ENCODE peak calls at places on chromosomes 5 and 9, in ten cellular contexts. F, W, O, P, S, E, R, Q, X and U are unnamed samples.

GRCh38 chr9:22244141-22245011 is 202.2 kb upstream of the DMRTA1 start:
- DNase-seq in R (peak), Q (peak), E (peak), S (peak), P (no peak), F (peak), O (peak), X (peak), W (no peak), U (no peak)

GRCh38 chr9:23663946-23664345 is 162.1 kb downstream of the ELAVL2 start:
- DNase-seq in E (no peak), S (no peak), X (no peak), R (no peak), W (no peak), O (no peak), P (no peak), F (no peak), Q (no peak), U (no peak)

GRCh38 chr5:101976933-101977332 is 319.2 kb downstream of the SLCO4C1 start:
- DNase-seq in S (no peak), P (no peak), R (no peak), O (no peak), F (no peak), Q (no peak), E (no peak), X (no peak), W (no peak), U (no peak)

GRCh38 chr5:111173476-111173875 is 50.7 kb upstream of the CAMK4 start:
- DNase-seq in Q (no peak), X (no peak), P (no peak), S (no peak), F (no peak), E (no peak), R (no peak), W (no peak), O (no peak), U (no peak)

GRCh38 chr9:124941689-124942561 is 1.0 kb upstream of the GOLGA1 start:
- DNase-seq in X (peak), E (peak), O (peak), W (no peak), R (peak), F (peak), S (peak), Q (peak), P (peak), U (no peak)

GRCh38 chr5:94849324-94849723 is 230.9 kb downstream of the SLF1 start:
- DNase-seq in P (no peak), W (no peak), Q (peak), R (peak), S (no peak), O (no peak), E (no peak), F (no peak), X (no peak), U (no peak)

GRCh38 chr9:87516222-87516930 is 18.7 kb downstream of the DAPK1 start:
- DNase-seq in O (peak), R (no peak), W (no peak), E (no peak), P (peak), S (peak), F (peak), Q (no peak), X (peak), U (no peak)

GRCh38 chr5:150214289-150214688 is 24.4 kb downstream of the SLC6A7 start:
- DNase-seq in E (no peak), P (no peak), O (no peak), W (no peak), X (peak), R (no peak), Q (peak), S (no peak), F (no peak), U (no peak)

GRCh38 chr9:87651431-87651830 is 74.5 kb upstream of the CTSL start:
- DNase-seq in P (no peak), Q (no peak), R (no peak), X (no peak), O (no peak), S (no peak), W (no peak), F (no peak), E (no peak), U (no peak)

GRCh38 chr9:132006657-132007370 is 72.9 kb downstream of the MED27 start:
- DNase-seq in W (no peak), O (no peak), X (peak), S (no peak), P (no peak), R (no peak), Q (peak), F (no peak), E (no peak), U (peak)

GRCh38 chr9:75907329-75907728 is 16.9 kb downstream of the PCSK5 start:
- DNase-seq in X (no peak), Q (no peak), E (no peak), P (no peak), S (no peak), R (no peak), W (no peak), F (no peak), O (peak), U (no peak)

GRCh38 chr9:131116281-131117101 is 8.9 kb upstream of the NUP214 start:
- DNase-seq in X (no peak), E (no peak), P (no peak), R (no peak), O (no peak), Q (no peak), S (no peak), W (no peak), F (no peak), U (no peak)

GRCh38 chr9:136757751-136758140 is 297 bp downstream of the LCN8 start:
- DNase-seq in R (no peak), O (no peak), Q (no peak), X (no peak), W (no peak), S (no peak), P (no peak), F (no peak), E (no peak), U (no peak)

GRCh38 chr9:38309324-38310195 is 82.9 kb upstream of the ALDH1B1 start:
- DNase-seq in S (no peak), F (no peak), O (no peak), P (no peak), Q (peak), R (peak), X (no peak), W (no peak), E (no peak), U (no peak)

GRCh38 chr9:99681113-99681512 is 140.6 kb upstream of the NR4A3 start:
- DNase-seq in R (no peak), F (no peak), P (no peak), S (no peak), O (no peak), Q (no peak), E (no peak), W (no peak), X (no peak), U (no peak)

GRCh38 chr9:98404157-98404695 is 148.8 kb upstream of the TBC1D2 start:
- DNase-seq in F (no peak), X (no peak), Q (no peak), E (no peak), O (no peak), R (no peak), P (no peak), S (no peak), W (no peak), U (no peak)

GRCh38 chr9:36407122-36407723 is 7.2 kb upstream of the RNF38 start:
- DNase-seq in R (peak), S (peak), F (peak), O (peak), E (peak), W (no peak), P (peak), Q (peak), X (peak), U (peak)

GRCh38 chr5:127312131-127312530 is 21.5 kb downstream of the MEGF10 start:
- DNase-seq in X (no peak), S (no peak), E (no peak), F (no peak), O (no peak), P (no peak), Q (no peak), W (no peak), R (no peak), U (no peak)

GRCh38 chr5:27241564-27242257 is 203.3 kb upstream of the CDH9 start:
- DNase-seq in Q (no peak), F (no peak), O (no peak), R (no peak), W (peak), X (peak), S (no peak), P (no peak), E (peak), U (no peak)

GRCh38 chr5:151825445-151825844 is 53.7 kb downstream of the G3BP1 start:
- DNase-seq in Q (peak), W (peak), E (peak), F (peak), S (peak), X (peak), P (peak), O (peak), R (peak), U (peak)

GRCh38 chr5:34858798-34859197 is 19.8 kb downstream of the TTC23L start:
- DNase-seq in P (no peak), E (no peak), F (no peak), X (peak), O (no peak), R (no peak), Q (no peak), W (no peak), S (no peak), U (no peak)

GRCh38 chr5:151288180-151288579 is 15.4 kb downstream of the SLC36A3 start:
- DNase-seq in R (no peak), F (no peak), O (no peak), S (no peak), Q (peak), E (peak), X (no peak), W (no peak), P (no peak), U (no peak)

GRCh38 chr9:21801683-21802417 is 586 bp upstream of the MTAP start:
- DNase-seq in E (peak), Q (peak), X (peak), P (peak), W (peak), S (peak), O (peak), R (peak), F (peak), U (no peak)

GRCh38 chr5:168752416-168753190 is 173.4 kb upstream of the PANK3 start:
- DNase-seq in O (no peak), E (no peak), W (no peak), Q (no peak), X (no peak), F (no peak), S (no peak), R (no peak), P (no peak), U (no peak)
- H3K4me3 ChIP-seq in O (no peak), E (no peak), W (no peak), Q (no peak), X (no peak), F (no peak), S (no peak), R (no peak), P (no peak), U (no peak)

GRCh38 chr5:6950872-6951271 is 237.6 kb downstream of the TENT4A start:
- DNase-seq in S (no peak), W (no peak), X (no peak), F (no peak), P (no peak), R (no peak), O (no peak), E (no peak), Q (peak), U (no peak)
- TF ChIP-seq CTCF in S (no peak), W (no peak), X (no peak), F (no peak), P (no peak), R (no peak), O (no peak), E (no peak), Q (peak), U (no peak)

GRCh38 chr9:107387401-107387800 is 102.2 kb downstream of the KLF4 start:
- DNase-seq in X (no peak), W (no peak), S (peak), Q (no peak), E (no peak), O (peak), F (no peak), P (no peak), R (no peak), U (no peak)
- H3K4me3 ChIP-seq in X (no peak), W (no peak), S (no peak), Q (no peak), E (no peak), O (no peak), F (no peak), P (no peak), R (no peak), U (no peak)

DNA sequence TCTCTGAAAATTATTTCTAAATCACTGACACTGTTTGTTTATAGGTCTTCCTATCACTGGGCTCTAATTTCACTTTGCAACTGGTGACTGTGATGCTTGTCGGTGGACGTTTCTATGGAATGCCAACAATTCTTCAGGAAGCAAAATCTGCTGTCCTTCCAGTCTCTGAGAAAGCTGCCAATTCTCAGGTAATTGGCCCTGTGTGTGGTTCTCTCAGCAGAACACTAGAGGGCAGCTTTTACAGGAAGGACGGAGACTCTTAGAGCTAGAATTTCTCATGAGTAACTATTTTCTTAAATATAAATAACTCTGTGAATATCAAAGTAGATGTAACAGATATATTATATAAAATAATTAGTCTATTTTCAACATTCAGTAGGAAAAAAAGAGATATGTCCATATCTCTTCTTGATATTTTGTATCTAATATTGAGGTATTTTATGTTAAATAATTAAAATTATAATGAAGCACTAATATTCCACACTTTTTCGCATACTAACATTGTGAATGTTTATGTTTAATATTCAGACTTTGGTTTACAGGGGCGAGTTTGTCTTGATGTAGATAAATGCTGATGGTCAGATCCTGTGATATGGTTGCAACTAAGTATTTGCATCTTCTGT is 244.2 kb downstream of the ADGRV1 start:
- DNase-seq in X (peak), F (no peak), P (no peak), S (peak), O (peak), E (peak), R (peak), Q (peak), W (no peak), U (no peak)
- TF ChIP-seq CTCF in X (peak), F (no peak), P (peak), S (peak), O (peak), E (peak), R (peak), Q (peak), W (peak), U (peak)

GRCh38 chr9:93129286-93129685 is 4.8 kb downstream of the NINJ1 start:
- DNase-seq in X (peak), W (no peak), E (no peak), P (no peak), S (peak), F (no peak), O (peak), Q (no peak), R (no peak), U (no peak)
- H3K4me3 ChIP-seq in X (no peak), W (no peak), E (no peak), P (no peak), S (no peak), F (no peak), O (no peak), Q (no peak), R (no peak), U (no peak)

GRCh38 chr5:8842906-8843590 is 702.8 kb downstream of the SEMA5A start:
- DNase-seq in W (no peak), R (peak), P (no peak), O (no peak), S (no peak), X (peak), Q (no peak), F (no peak), E (peak), U (no peak)
- TF ChIP-seq CTCF in W (peak), R (peak), P (no peak), O (no peak), S (no peak), X (peak), Q (peak), F (no peak), E (peak), U (no peak)

DNA sequence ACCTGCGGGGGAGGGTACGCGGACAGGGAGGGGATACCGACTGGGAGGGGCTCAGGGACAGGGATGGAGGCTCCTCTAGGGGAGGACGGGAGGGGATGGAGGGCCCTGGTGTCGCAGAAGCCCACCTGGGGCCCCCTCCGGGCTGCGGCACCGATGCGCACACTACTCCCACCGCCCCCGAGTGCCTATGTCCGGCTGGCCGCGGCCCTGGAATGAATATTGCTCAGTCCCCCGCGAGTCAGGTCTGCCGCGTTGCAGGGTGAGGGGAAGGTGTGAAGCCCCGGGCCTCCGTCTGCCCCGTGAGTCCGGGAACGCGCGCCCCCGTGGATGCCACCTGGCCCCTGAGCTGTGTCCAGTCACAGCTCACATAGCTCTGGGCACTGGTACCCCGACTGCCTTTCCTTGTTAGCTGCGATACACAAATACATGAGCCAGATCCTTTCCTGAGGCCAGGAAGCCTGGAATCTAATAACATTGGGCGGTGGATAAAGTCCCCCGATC is 44.5 kb upstream of the PRSS3 start:
- DNase-seq in Q (peak), F (no peak), E (no peak), S (no peak), P (no peak), W (no peak), O (peak), R (no peak), X (no peak), U (no peak)
- H3K4me3 ChIP-seq in Q (peak), F (peak), E (peak), S (no peak), P (no peak), W (peak), O (peak), R (no peak), X (peak), U (no peak)

GRCh38 chr9:93303806-93304573 is 120.1 kb downstream of the WNK2 start:
- DNase-seq in X (no peak), F (peak), Q (no peak), O (no peak), E (no peak), S (peak), R (no peak), P (no peak), W (no peak), U (no peak)

GRCh38 chr9:93303258-93303771 is 119.4 kb downstream of the WNK2 start:
- DNase-seq in O (no peak), E (no peak), W (no peak), X (no peak), P (no peak), Q (no peak), S (no peak), F (no peak), R (no peak), U (no peak)

GRCh38 chr9:93305497-93306020 is 121.6 kb downstream of the WNK2 start:
- DNase-seq in S (peak), W (no peak), Q (no peak), O (no peak), F (peak), E (no peak), P (no peak), X (no peak), R (no peak), U (no peak)

GRCh38 chr9:93306081-93306480 is 122.1 kb downstream of the WNK2 start:
- DNase-seq in F (no peak), P (no peak), O (no peak), S (no peak), Q (no peak), R (no peak), W (no peak), E (no peak), X (no peak), U (no peak)

DNA sequence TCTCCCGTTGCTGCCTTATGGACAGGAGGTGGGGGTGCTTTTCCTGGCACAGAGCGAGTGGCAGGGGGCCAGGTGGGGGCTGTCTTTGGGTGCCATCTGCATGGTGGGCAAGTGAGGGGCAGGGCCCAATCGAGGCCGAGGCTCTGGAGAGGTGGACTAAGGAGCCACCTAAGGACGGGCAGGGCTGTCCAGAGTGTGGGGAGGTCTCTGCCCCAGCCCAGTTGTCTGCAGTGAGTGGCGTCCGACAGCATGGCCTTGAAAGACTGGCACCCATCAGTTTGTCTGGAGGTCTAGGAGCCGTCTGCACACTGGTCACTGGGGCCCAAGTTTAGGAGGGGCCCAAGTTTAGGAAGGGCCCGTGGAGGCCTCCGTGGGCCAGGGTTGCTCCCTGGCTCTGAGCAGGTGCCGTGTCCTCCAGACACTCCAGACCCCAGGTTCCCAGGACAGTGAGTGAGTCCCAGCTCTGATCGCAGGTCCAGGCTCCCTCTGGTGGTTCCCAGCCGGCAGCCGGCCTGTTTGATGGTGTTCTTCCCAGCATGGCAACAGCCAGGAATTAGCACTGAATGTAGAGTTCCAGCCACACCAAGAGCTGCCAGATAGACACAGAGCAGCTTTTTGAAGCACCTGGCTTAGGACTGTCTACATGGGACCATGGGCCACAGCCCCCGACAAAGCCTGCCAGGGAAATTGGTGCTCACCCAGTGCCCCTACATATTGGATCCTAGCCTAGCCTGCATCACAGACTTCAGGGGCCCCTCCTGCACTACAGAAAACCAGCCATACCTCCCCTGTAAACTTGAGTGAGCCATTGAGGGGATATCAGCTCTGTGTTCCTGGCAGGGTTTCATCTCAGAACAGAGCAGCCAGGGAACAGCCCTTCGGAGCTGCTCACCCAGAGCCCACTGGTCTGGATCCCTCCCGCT is 120.9 kb downstream of the WNK2 start:
- DNase-seq in W (no peak), S (peak), P (no peak), E (peak), X (peak), R (peak), Q (peak), F (peak), O (peak), U (no peak)
- TF ChIP-seq CTCF in W (peak), S (peak), P (peak), E (peak), X (peak), R (peak), Q (peak), F (no peak), O (peak), U (peak)

DNA sequence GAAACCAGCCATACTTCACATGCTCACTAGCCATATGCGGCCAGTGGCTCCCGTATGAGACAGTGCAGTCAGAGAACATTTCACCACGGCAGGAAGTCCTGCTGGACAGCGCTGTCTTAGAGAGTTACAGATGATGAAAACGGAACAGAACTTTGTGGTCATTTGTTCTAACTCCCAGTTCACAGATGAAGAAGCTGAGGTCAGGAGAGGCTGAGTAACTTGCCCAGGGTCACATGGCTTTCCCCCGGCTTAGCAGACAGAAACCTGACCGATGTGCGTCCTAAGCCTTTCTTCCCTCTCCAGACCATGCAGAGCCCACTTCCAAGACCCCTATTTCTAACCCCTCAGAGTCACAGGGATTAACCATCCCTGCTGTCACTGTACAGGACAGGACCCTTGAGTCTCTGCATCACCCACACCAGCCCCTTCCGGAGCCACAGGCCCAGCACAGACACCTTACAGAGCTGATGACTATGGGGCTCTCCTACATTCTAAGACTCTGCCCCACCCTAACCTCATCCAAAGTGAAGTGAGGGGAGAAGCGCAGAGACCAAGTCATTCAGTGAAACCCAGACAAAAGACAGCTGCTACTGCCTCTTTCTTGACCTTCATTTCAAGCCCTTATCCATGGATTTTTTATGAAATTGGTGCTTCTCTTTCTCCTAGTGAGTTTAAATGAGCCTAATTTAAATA is 86.9 kb downstream of the PTPN3 start:
- DNase-seq in P (no peak), R (no peak), E (no peak), W (no peak), X (no peak), F (no peak), S (no peak), O (no peak), Q (no peak), U (peak)
- H3K4me3 ChIP-seq in P (no peak), R (no peak), E (no peak), W (no peak), X (no peak), F (no peak), S (no peak), O (no peak), Q (no peak), U (no peak)